ENCODE peak calls at places on chromosomes 13 and 19, in six cellular contexts. S, P, F, C, G and L are unnamed samples.
A peak's percentile ranks its signal among the peaks of the same experiment; 100 is the strongest.

GRCh38 chr13:98751397-98752110 is 918 bp downstream of the SLC15A1 start:
- DNase-seq in P (no peak), G (no peak), S (no peak), C (no peak), F (no peak), L (peak; percentile 21)

GRCh38 chr13:102817907-102818306 is 19.0 kb downstream of the BIVM start:
- DNase-seq in P (peak; percentile 75), F (no peak), S (no peak), G (no peak), C (no peak), L (no peak)

GRCh38 chr13:52665325-52665724 is 12.7 kb downstream of the SUGT1 start:
- DNase-seq in F (no peak), S (no peak), P (no peak), G (no peak), C (no peak), L (peak; percentile 56)

GRCh38 chr19:5036733-5037681 is 68.1 kb downstream of the KDM4B start:
- DNase-seq in C (peak; percentile 53), S (no peak), G (no peak), F (no peak), P (no peak), L (peak; percentile 69)

GRCh38 chr13:113874579-113875428 is 10.9 kb upstream of the GAS6 start:
- DNase-seq in G (no peak), C (no peak), P (no peak), S (no peak), F (no peak), L (no peak)

GRCh38 chr13:102940143-102940542 is 94.3 kb downstream of the ERCC5 start:
- DNase-seq in S (no peak), F (no peak), G (no peak), C (no peak), P (no peak), L (no peak)

GRCh38 chr19:16514383-16515019 is 18.3 kb downstream of the C19orf44 start:
- DNase-seq in G (no peak), C (no peak), F (no peak), P (no peak), S (no peak), L (no peak)

GRCh38 chr13:26482451-26483197 is 74.9 kb upstream of the WASF3 start:
- DNase-seq in S (peak; percentile 30), C (peak; percentile 87), P (no peak), G (peak; percentile 79), F (peak; percentile 51), L (peak; percentile 69)

GRCh38 chr19:2199215-2199614 is 35.5 kb downstream of the DOT1L start:
- DNase-seq in S (no peak), F (no peak), C (no peak), G (no peak), P (no peak), L (no peak)

GRCh38 chr19:18477974-18478373 is 40.0 kb upstream of the ISYNA1 start:
- DNase-seq in S (no peak), F (no peak), P (no peak), G (no peak), C (no peak), L (no peak)

GRCh38 chr13:78468546-78469060 is 134.7 kb downstream of the POU4F1 start:
- DNase-seq in S (no peak), F (no peak), G (no peak), C (no peak), P (no peak), L (no peak)

GRCh38 chr13:29884671-29885424 is 34.4 kb upstream of the UBL3 start:
- DNase-seq in P (no peak), G (no peak), C (no peak), S (no peak), F (no peak), L (no peak)

GRCh38 chr13:76293346-76293745 is 592.9 kb downstream of the KCTD12 start:
- DNase-seq in F (no peak), C (no peak), G (no peak), P (peak; percentile 29), S (no peak), L (peak; percentile 63)

GRCh38 chr13:106804996-106805395 is 237.1 kb upstream of the ARGLU1 start:
- DNase-seq in S (no peak), G (no peak), P (no peak), F (no peak), C (no peak), L (no peak)

GRCh38 chr13:92838786-92839185 is 387.8 kb upstream of the GPC6 start:
- DNase-seq in G (no peak), C (no peak), S (no peak), P (peak; percentile 97), F (no peak), L (peak; percentile 91)

GRCh38 chr13:99265162-99265822 is 7.1 kb upstream of the GPR18 start:
- DNase-seq in P (no peak), F (no peak), S (no peak), G (no peak), C (no peak), L (no peak)

GRCh38 chr19:42313096-42313839 is at the start of gene TMEM145:
- DNase-seq in P (no peak), F (no peak), C (no peak), S (no peak), G (peak; percentile 44), L (peak; percentile 59)

GRCh38 chr19:2775556-2776430 is 7.3 kb downstream of the SGTA start:
- DNase-seq in G (peak; percentile 73), P (no peak), C (peak; percentile 69), S (no peak), F (no peak), L (no peak)

GRCh38 chr19:10688545-10689280 is 12.5 kb upstream of the QTRT1 start:
- DNase-seq in F (no peak), G (no peak), C (no peak), P (no peak), S (no peak), L (no peak)

GRCh38 chr19:33064778-33065550 is at the start of gene RHPN2:
- DNase-seq in S (no peak), G (peak; percentile 32), C (peak; percentile 39), P (no peak), F (no peak), L (peak; percentile 81)

DNA sequence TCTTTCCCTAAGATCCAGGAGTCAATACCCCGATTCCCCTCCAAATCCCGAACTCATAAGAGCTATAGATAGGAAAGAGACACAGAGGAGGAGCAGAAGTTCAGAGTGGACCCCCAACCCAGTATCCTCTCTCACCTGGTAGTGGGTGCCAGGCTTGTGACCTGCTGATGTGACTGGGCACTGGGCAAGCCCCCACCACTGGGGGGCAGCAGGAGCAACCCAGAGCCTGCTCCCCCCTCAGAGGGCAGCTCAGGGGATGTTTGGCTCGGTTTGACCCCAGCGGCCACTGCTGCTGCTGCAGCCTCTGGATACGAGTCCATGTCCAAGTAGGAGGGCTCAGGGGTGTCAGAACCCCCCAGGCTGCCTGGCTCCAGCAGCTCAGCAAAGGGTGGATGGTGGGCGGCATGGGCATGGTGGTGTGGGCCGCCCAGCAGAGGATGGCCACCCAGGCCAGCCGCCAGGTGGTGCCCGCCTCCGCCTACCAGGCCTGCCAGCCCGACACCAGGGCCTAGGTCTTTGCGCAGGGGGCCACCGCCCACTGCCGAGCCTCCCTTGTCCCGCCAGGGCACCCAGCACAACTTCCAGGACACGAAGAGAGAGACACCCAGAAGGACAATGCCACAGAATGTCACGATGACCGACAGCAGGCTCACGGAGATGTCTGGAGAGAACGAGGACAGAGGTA is 7.4 kb downstream of the SYT3 start:
- DNase-seq in S (no peak), F (no peak), C (no peak), P (no peak), G (no peak), L (no peak)
- TF ChIP-seq CTCF in S (no peak), F (no peak), C (no peak), P (no peak), G (no peak), L (no peak)

DNA sequence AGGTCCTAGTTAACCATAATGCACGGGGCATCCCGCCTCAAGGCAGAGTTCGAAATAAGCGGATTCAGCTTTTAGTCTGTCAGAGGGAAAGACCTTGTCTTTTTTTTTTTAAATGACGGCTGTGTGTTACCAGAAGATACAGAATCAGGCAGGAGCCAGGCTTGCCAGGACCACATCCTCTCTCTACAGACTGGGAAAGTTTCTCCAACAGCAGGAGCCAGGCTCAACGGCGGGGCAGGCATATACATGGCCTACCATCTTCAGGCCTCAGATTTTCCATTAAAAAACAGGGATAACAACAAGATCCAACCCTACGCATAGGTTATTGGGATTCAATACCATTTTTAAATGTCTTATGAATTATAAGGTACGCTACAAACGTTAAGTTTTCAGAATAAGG is 17.8 kb downstream of the IRS2 start:
- DNase-seq in G (no peak), C (no peak), S (no peak), P (no peak), F (no peak), L (no peak)
- H3K4me3 ChIP-seq in G (no peak overlapping the region), C (no peak overlapping the region), S (no peak overlapping the region), P (no peak overlapping the region), F (no peak overlapping the region), L (no peak overlapping the region)

DNA sequence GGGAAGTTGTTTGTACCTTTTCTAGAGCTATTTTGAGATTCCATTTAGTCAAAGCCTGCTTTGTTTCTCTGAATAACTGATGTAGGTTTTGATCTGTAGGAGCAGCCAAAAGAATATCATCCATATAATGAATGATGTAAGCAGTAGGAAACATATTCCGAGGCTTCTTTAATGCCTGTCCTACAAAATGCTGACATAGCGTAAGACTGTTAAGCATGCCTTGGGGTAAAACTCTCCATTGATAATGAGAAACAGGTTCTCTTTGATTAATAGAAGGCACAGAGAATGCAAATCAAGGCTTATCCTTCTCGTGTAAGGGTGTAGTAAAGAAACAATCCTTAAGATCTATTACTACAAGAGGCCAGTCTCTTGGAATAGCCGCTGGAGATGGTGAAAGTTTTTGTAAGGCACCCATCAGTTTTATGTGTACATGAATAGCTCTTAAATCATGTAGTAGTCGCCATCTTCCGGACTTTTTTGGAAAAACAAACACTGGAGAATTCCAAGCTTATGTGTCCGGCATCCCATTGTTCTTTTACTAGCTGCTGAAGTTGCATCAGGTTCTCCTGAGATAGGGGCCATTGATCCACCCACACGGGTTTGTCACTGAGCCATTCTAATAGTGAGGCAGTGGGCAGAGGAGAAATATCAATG is 13.5 kb downstream of the FPR3 start:
- DNase-seq in C (no peak), F (peak; percentile 8), P (no peak), G (no peak), S (no peak), L (no peak)
- TF ChIP-seq CTCF in C (peak; percentile 13), F (no peak), P (no peak), G (no peak), S (no peak), L (no peak)

GRCh38 chr19:40776364-40776763 is 1.0 kb downstream of the MIA start:
- DNase-seq in F (no peak), C (no peak), G (no peak), P (no peak), S (no peak), L (no peak)
- H3K4me3 ChIP-seq in F (no peak overlapping the region), C (no peak overlapping the region), G (no peak overlapping the region), P (no peak overlapping the region), S (no peak overlapping the region), L (no peak overlapping the region)

GRCh38 chr19:3969435-3970312 is 1.2 kb downstream of the DAPK3 start:
- DNase-seq in F (no peak), P (peak; percentile 76), S (no peak), C (no peak), G (no peak), L (peak; percentile 96)
- TF ChIP-seq CTCF in F (no peak), P (peak; percentile 18), S (peak; percentile 9), C (no peak), G (no peak), L (peak; percentile 33)

DNA sequence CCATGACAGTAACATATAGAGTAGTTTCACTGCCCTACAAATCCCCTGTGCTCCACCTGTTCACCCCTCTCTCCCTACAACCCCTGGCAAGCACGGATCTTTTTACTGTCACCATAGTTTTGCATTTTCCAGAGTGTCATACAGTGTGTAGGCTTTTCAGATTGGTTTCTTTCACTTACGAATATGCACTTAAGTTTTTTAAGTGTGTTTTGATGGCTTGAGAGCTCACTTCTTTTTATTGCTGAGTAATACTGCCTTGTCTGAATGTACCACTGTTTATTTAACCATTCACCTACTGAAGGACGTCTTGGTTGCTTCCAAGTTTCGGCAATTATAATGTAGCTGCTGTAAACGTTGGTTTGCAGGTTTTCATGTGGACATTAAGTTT is 175.1 kb downstream of the ITGBL1 start:
- DNase-seq in P (no peak), C (no peak), G (no peak), F (no peak), S (no peak), L (no peak)
- H3K4me3 ChIP-seq in P (no peak overlapping the region), C (no peak overlapping the region), G (peak overlapping the region; percentile 19), F (peak overlapping the region; percentile 13), S (peak overlapping the region; percentile 73), L (no peak overlapping the region)